ENCODE peak calls at places on chromosomes 4 and X, in eight cellular contexts. D is mammary epithelial cell; B is heart left ventricle; Q is uterus; N is ovary; X is IMR-90; U is CD8-positive, alpha-beta memory T cell; H is kidney. W is an unnamed sample.

GRCh38 chr4:125323547-125324100 is 8.9 kb downstream of the FAT4 start:
- DNase-seq in D (peak), B (no peak), Q (no peak), N (no peak), X (peak), U (no peak), H (no peak), W (no peak)

GRCh38 chr4:52069566-52069965 is 18.5 kb downstream of the SPATA18 start:
- DNase-seq in D (no peak), B (no peak), Q (no peak), N (no peak), X (no peak), U (no peak), H (no peak), W (no peak)

GRCh38 chrX:40539214-40540142 is 41.3 kb upstream of the ATP6AP2 start:
- DNase-seq in D (peak), B (peak), Q (peak), N (peak), X (peak), U (peak), H (peak), W (peak)

GRCh38 chr4:161564230-161564834 is 599.5 kb downstream of the FSTL5 start:
- DNase-seq in D (no peak), B (no peak), Q (no peak), N (no peak), X (peak), U (no peak), H (no peak), W (no peak)

GRCh38 chrX:10847333-10847732 is 226.9 kb upstream of the MID1 start:
- DNase-seq in D (no peak), B (no peak), Q (no peak), N (no peak), X (peak), U (no peak), H (no peak), W (no peak)

GRCh38 chr4:142351958-142352357 is 494.1 kb downstream of the INPP4B start:
- DNase-seq in D (no peak), B (no peak), Q (no peak), N (no peak), X (no peak), U (no peak), H (no peak), W (no peak)

GRCh38 chrX:71935542-71935941 is 24.9 kb downstream of the NHSL2 start:
- DNase-seq in D (no peak), B (no peak), Q (peak), N (peak), X (no peak), U (no peak), H (no peak), W (peak)

GRCh38 chr4:7674706-7675105 is 240.0 kb upstream of the PSAPL1 start:
- DNase-seq in D (no peak), B (no peak), Q (no peak), N (no peak), X (no peak), U (no peak), H (no peak), W (no peak)

GRCh38 chr4:101348367-101348827 is 1.1 kb upstream of the PPP3CA start:
- DNase-seq in D (peak), B (no peak), Q (no peak), N (no peak), X (peak), U (no peak), H (no peak), W (peak)

GRCh38 chr4:8897768-8898167 is 26.1 kb upstream of the HMX1 start:
- DNase-seq in D (peak), B (no peak), Q (no peak), N (no peak), X (no peak), U (no peak), H (no peak), W (no peak)

GRCh38 chrX:1883772-1884171 is 268.9 kb downstream of the ASMT start:
- DNase-seq in D (no peak), B (no peak), Q (no peak), N (no peak), X (no peak), U (no peak), H (no peak), W (no peak)

GRCh38 chr4:33625762-33626161 is 2618.6 kb downstream of the ARAP2 start:
- DNase-seq in D (no peak), B (no peak), Q (no peak), N (no peak), X (no peak), U (no peak), H (no peak), W (no peak)

GRCh38 chr4:16117164-16117563 is 33.3 kb upstream of the PROM1 start:
- DNase-seq in D (no peak), B (no peak), Q (no peak), N (no peak), X (no peak), U (no peak), H (no peak), W (peak)

GRCh38 chr4:44927361-44928061 is 201.2 kb upstream of the GNPDA2 start:
- DNase-seq in D (peak), B (no peak), Q (no peak), N (no peak), X (peak), U (no peak), H (no peak), W (no peak)

GRCh38 chrX:102546818-102547493 is 30.4 kb upstream of the TMSB15A start:
- DNase-seq in D (no peak), B (no peak), Q (no peak), N (no peak), X (no peak), U (peak), H (no peak), W (no peak)

DNA sequence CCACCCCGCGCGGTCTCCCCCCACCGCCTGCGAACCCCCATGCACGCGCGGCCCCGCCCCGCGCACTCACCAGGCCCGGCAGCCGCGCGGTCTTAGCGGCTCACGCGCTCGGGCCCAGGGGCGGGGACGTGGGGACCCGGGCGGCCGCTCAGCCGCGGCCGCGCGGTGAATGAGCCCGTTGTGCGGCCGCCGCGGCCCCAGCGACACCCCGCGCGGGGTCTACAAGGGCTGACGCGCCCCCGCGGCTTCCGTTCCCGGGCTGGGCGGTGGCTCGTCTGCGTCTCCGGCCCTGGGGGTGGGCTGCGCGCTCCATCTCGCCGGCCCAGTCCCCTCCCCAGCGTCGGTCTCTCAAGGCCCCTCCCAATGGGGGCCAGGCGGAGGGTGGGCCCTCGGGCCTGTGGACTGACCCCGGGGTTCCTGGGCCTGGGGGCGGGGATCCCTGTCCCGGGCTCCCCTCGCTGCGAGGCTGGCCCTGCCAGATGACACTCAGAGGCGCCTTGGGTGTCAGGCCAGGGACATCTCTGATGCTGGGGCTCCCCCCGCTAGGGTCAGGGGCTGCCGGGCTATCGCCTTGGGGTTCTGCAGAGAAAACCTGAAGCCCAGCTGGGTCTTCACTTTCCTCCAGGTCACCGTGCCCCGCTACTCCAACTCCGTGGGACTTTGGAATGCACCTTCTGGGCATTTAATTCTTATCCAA is 4.3 kb upstream of the SLC26A1 start:
- DNase-seq in D (no peak), B (peak), Q (no peak), N (peak), X (no peak), U (no peak), H (peak), W (no peak)
- H3K4me3 ChIP-seq in D (peak), B (peak), Q (peak), N (no peak), X (peak), U (no peak), H (no peak), W (peak)

GRCh38 chrX:41909068-41909467 is 14.3 kb downstream of the CASK start:
- DNase-seq in D (no peak), B (no peak), Q (no peak), N (no peak), X (no peak), U (peak), H (no peak), W (no peak)

GRCh38 chrX:41903544-41903943 is 19.8 kb downstream of the CASK start:
- DNase-seq in D (no peak), B (no peak), Q (no peak), N (no peak), X (no peak), U (no peak), H (no peak), W (no peak)

GRCh38 chrX:41906515-41907165 is 16.7 kb downstream of the CASK start:
- DNase-seq in D (peak), B (no peak), Q (no peak), N (no peak), X (no peak), U (no peak), H (no peak), W (no peak)
- H3K27ac ChIP-seq in D (peak), B (no peak), Q (no peak), N (no peak), X (no peak), U (no peak), H (no peak), W (no peak)

DNA sequence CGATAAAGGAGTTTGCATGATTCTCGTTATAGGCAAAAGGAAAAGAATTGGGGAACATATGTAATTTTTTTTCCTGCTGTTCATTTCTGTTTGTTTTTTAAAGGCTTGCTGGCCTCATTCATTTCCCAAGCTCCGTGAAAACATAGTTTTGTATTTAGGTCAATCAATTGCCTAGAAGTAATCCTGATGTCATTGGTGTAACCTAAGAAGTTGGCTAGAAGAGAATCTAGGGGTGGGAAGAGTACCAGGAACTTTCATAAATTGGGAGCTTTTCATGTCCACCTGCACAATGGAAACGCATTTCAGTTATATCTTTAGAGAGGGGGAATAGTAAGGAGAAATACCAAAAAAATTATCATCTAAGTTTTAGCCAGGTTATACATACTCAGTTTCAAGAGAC is 3.8 kb downstream of the RAPGEF2 start:
- DNase-seq in D (no peak), B (no peak), Q (no peak), N (no peak), X (peak), U (no peak), H (no peak), W (no peak)
- H3K4me3 ChIP-seq in D (no peak), B (peak), Q (no peak), N (no peak), X (no peak), U (no peak), H (no peak), W (no peak)

DNA sequence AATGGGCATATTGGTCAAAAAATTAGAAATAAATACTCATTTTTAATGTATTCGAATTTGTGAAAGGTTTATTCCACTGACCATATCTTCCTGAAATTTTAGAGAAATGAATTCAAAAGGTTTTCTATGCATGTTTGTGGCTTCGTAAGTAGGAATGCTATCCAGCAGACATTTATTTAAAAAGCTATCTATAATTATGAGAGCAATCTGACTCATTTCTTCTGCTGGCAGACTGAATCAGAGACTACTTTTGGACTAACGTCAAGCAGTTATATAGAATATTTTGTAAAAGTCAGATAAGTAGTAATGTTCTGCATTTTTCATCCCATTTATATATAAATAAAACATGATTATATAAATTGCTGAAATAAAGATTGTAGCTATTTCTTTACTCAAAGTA is 125.0 kb downstream of the SPCS3 start:
- DNase-seq in D (peak), B (no peak), Q (no peak), N (no peak), X (peak), U (no peak), H (no peak), W (no peak)
- H3K27ac ChIP-seq in D (peak), B (no peak), Q (no peak), N (no peak), X (no peak), U (no peak), H (no peak), W (no peak)

GRCh38 chr4:190015538-190016368 is 11.3 kb downstream of the FRG2 start:
- DNase-seq in D (no peak), B (no peak), Q (no peak), N (no peak), X (no peak), U (no peak), H (no peak), W (no peak)
- H3K4me3 ChIP-seq in D (no peak), B (no peak), Q (no peak), N (no peak), X (no peak), U (no peak), H (no peak), W (no peak)

GRCh38 chrX:65999029-65999562 is 40.8 kb downstream of the VSIG4 start:
- DNase-seq in D (no peak), B (no peak), Q (no peak), N (no peak), X (no peak), U (no peak), H (no peak), W (no peak)

GRCh38 chrX:66001596-66001995 is 38.3 kb downstream of the VSIG4 start:
- DNase-seq in D (no peak), B (no peak), Q (no peak), N (no peak), X (no peak), U (no peak), H (no peak), W (no peak)

GRCh38 chrX:66000178-66000577 is 39.7 kb downstream of the VSIG4 start:
- DNase-seq in D (no peak), B (no peak), Q (no peak), N (no peak), X (no peak), U (no peak), H (no peak), W (no peak)

GRCh38 chrX:65999563-66000148 is 40.2 kb downstream of the VSIG4 start:
- DNase-seq in D (no peak), B (no peak), Q (no peak), N (no peak), X (no peak), U (no peak), H (no peak), W (no peak)

DNA sequence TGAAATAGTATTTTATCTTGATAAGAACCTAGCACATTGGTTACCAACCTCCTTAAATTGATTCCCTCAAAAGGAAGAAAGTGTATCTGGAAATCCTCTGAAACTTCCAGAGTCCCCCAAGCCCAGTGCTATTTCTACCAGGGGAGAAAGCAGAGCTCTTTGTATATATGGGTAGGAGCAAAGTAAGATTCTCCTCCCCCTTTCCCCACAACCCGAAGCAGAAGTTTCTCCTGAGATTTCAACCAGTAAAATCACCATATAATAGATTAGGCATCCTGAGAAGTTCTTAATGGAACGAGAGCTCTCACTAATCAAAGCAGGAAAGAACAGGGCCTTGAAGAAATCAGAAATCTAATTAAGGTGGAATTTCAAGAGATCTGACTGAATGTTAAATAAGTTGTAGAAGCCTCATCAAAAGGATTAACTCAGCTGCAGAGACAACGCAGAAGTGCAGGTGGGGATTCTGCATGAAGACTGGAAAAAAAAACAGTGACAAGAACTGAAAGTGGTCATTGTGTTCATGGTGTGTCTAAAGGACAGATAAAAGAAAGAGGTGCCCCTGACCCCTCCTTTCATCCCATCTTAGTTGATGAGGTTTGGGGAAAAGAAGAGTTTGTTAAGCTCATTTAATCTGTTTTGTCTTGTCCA is 39.1 kb downstream of the VSIG4 start:
- DNase-seq in D (no peak), B (no peak), Q (no peak), N (no peak), X (no peak), U (no peak), H (no peak), W (no peak)
- H3K27ac ChIP-seq in D (no peak), B (no peak), Q (no peak), N (no peak), X (no peak), U (peak), H (no peak), W (no peak)

DNA sequence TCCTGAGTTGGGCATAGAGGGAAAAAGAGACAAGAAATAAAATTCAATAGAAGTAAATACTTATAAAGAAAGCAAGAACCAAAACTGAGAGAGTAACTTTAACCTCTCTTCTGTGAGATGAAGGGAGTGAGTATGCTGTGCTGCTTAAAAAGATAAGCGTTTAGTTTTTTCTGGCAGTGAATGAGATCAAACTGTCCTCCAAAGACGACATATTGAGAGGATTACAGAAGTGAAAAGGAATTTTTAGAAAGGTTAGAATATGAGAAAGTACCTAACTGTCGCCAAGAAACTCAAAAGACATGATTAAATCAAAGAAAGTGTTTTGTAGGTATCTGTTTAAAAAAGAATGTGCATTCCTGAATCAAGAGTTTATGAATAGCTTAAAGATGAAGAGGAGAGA is 16.0 kb downstream of the GAB1 start:
- DNase-seq in D (no peak), B (no peak), Q (no peak), N (no peak), X (no peak), U (no peak), H (no peak), W (no peak)
- H3K4me3 ChIP-seq in D (no peak), B (no peak), Q (no peak), N (no peak), X (no peak), U (no peak), H (no peak), W (no peak)

W was measured in right atrium auricular region.